ENCODE peak calls at places on chromosomes 4 and X, in eight cellular contexts. One of them, this sample, is unnamed.

GRCh38 chr4:159395693-159396092 is 292.8 kb downstream of the RAPGEF2 start:
- DNase-seq in stomach: no peak
- DNase-seq in fibroblast of lung: peak
- DNase-seq in uterus: no peak
- DNase-seq in keratinocyte: no peak
- DNase-seq in tibial artery: no peak
- DNase-seq in colonic mucosa: no peak
- DNase-seq in lower lobe of right lung: no peak
- DNase-seq in this sample: no peak

GRCh38 chr4:156705291-156705690 is 266.3 kb downstream of the PDGFC start:
- DNase-seq in tibial artery: no peak
- DNase-seq in stomach: no peak
- DNase-seq in uterus: no peak
- DNase-seq in fibroblast of lung: peak
- DNase-seq in keratinocyte: no peak
- DNase-seq in lower lobe of right lung: no peak
- DNase-seq in colonic mucosa: no peak
- DNase-seq in this sample: no peak

GRCh38 chrX:12999422-12999821 is 24.5 kb downstream of the TMSB4X start:
- DNase-seq in lower lobe of right lung: no peak
- DNase-seq in uterus: no peak
- DNase-seq in fibroblast of lung: peak
- DNase-seq in colonic mucosa: no peak
- DNase-seq in keratinocyte: no peak
- DNase-seq in tibial artery: no peak
- DNase-seq in stomach: no peak
- DNase-seq in this sample: no peak

GRCh38 chrX:16797358-16797757 is 11.1 kb downstream of the TXLNG start:
- DNase-seq in colonic mucosa: no peak
- DNase-seq in stomach: no peak
- DNase-seq in keratinocyte: no peak
- DNase-seq in tibial artery: peak
- DNase-seq in uterus: peak
- DNase-seq in fibroblast of lung: peak
- DNase-seq in lower lobe of right lung: no peak
- DNase-seq in this sample: no peak

GRCh38 chrX:39869846-39870601 is 227.7 kb downstream of the BCOR start:
- DNase-seq in lower lobe of right lung: no peak
- DNase-seq in stomach: no peak
- DNase-seq in fibroblast of lung: peak
- DNase-seq in uterus: no peak
- DNase-seq in keratinocyte: no peak
- DNase-seq in colonic mucosa: no peak
- DNase-seq in tibial artery: no peak
- DNase-seq in this sample: no peak

GRCh38 chrX:150099316-150099715 is 161.0 kb upstream of the EOLA2 start:
- DNase-seq in uterus: no peak
- DNase-seq in lower lobe of right lung: no peak
- DNase-seq in tibial artery: no peak
- DNase-seq in keratinocyte: no peak
- DNase-seq in fibroblast of lung: no peak
- DNase-seq in stomach: no peak
- DNase-seq in colonic mucosa: no peak
- DNase-seq in this sample: no peak

GRCh38 chr4:139973015-139973414 is 181.0 kb downstream of the MAML3 start:
- DNase-seq in fibroblast of lung: peak
- DNase-seq in keratinocyte: no peak
- DNase-seq in stomach: no peak
- DNase-seq in tibial artery: no peak
- DNase-seq in colonic mucosa: no peak
- DNase-seq in lower lobe of right lung: no peak
- DNase-seq in uterus: no peak
- DNase-seq in this sample: no peak

GRCh38 chr4:185836268-185837084 is 24.5 kb upstream of the SORBS2 start:
- DNase-seq in stomach: no peak
- DNase-seq in uterus: no peak
- DNase-seq in fibroblast of lung: no peak
- DNase-seq in tibial artery: no peak
- DNase-seq in keratinocyte: no peak
- DNase-seq in lower lobe of right lung: no peak
- DNase-seq in colonic mucosa: no peak
- DNase-seq in this sample: no peak

GRCh38 chr4:40183615-40184411 is 13.0 kb upstream of the RHOH start:
- DNase-seq in tibial artery: no peak
- DNase-seq in uterus: no peak
- DNase-seq in lower lobe of right lung: no peak
- DNase-seq in colonic mucosa: peak
- DNase-seq in keratinocyte: no peak
- DNase-seq in fibroblast of lung: peak
- DNase-seq in stomach: no peak
- DNase-seq in this sample: no peak

GRCh38 chr4:26256016-26256415 is 64.8 kb upstream of the RBPJ start:
- DNase-seq in fibroblast of lung: peak
- DNase-seq in lower lobe of right lung: no peak
- DNase-seq in stomach: no peak
- DNase-seq in keratinocyte: no peak
- DNase-seq in uterus: no peak
- DNase-seq in tibial artery: no peak
- DNase-seq in colonic mucosa: no peak
- DNase-seq in this sample: no peak

GRCh38 chr4:184384056-184384809 is 90.1 kb downstream of the IRF2 start:
- DNase-seq in lower lobe of right lung: no peak
- DNase-seq in colonic mucosa: peak
- DNase-seq in uterus: no peak
- DNase-seq in keratinocyte: peak
- DNase-seq in fibroblast of lung: peak
- DNase-seq in stomach: peak
- DNase-seq in tibial artery: peak
- DNase-seq in this sample: no peak

GRCh38 chr4:24979554-24979953 is 51.2 kb downstream of the LGI2 start:
- DNase-seq in lower lobe of right lung: no peak
- DNase-seq in tibial artery: peak
- DNase-seq in stomach: no peak
- DNase-seq in keratinocyte: no peak
- DNase-seq in uterus: no peak
- DNase-seq in fibroblast of lung: no peak
- DNase-seq in colonic mucosa: peak
- DNase-seq in this sample: no peak
- H3K4me3 ChIP-seq in lower lobe of right lung: peak
- H3K4me3 ChIP-seq in tibial artery: peak
- H3K4me3 ChIP-seq in stomach: peak
- H3K4me3 ChIP-seq in keratinocyte: no peak
- H3K4me3 ChIP-seq in uterus: no peak
- H3K4me3 ChIP-seq in fibroblast of lung: no peak
- H3K4me3 ChIP-seq in colonic mucosa: no peak
- H3K4me3 ChIP-seq in this sample: no peak

GRCh38 chr4:8201341-8201781 is 2.3 kb downstream of the SH3TC1 start:
- DNase-seq in tibial artery: no peak
- DNase-seq in fibroblast of lung: no peak
- DNase-seq in colonic mucosa: no peak
- DNase-seq in stomach: no peak
- DNase-seq in lower lobe of right lung: no peak
- DNase-seq in keratinocyte: no peak
- DNase-seq in uterus: no peak
- DNase-seq in this sample: no peak

GRCh38 chr4:8199594-8200301 is 658 bp downstream of the SH3TC1 start:
- DNase-seq in stomach: peak
- DNase-seq in uterus: no peak
- DNase-seq in fibroblast of lung: no peak
- DNase-seq in colonic mucosa: no peak
- DNase-seq in lower lobe of right lung: no peak
- DNase-seq in keratinocyte: no peak
- DNase-seq in tibial artery: no peak
- DNase-seq in this sample: no peak

GRCh38 chr4:8198906-8199593 is at the start of gene SH3TC1:
- DNase-seq in lower lobe of right lung: peak
- DNase-seq in keratinocyte: no peak
- DNase-seq in colonic mucosa: peak
- DNase-seq in stomach: peak
- DNase-seq in fibroblast of lung: peak
- DNase-seq in tibial artery: peak
- DNase-seq in uterus: peak
- DNase-seq in this sample: peak

GRCh38 chr4:8202108-8202507 is 3.0 kb downstream of the SH3TC1 start:
- DNase-seq in uterus: no peak
- DNase-seq in tibial artery: no peak
- DNase-seq in colonic mucosa: no peak
- DNase-seq in stomach: no peak
- DNase-seq in lower lobe of right lung: no peak
- DNase-seq in keratinocyte: no peak
- DNase-seq in fibroblast of lung: no peak
- DNase-seq in this sample: no peak

DNA sequence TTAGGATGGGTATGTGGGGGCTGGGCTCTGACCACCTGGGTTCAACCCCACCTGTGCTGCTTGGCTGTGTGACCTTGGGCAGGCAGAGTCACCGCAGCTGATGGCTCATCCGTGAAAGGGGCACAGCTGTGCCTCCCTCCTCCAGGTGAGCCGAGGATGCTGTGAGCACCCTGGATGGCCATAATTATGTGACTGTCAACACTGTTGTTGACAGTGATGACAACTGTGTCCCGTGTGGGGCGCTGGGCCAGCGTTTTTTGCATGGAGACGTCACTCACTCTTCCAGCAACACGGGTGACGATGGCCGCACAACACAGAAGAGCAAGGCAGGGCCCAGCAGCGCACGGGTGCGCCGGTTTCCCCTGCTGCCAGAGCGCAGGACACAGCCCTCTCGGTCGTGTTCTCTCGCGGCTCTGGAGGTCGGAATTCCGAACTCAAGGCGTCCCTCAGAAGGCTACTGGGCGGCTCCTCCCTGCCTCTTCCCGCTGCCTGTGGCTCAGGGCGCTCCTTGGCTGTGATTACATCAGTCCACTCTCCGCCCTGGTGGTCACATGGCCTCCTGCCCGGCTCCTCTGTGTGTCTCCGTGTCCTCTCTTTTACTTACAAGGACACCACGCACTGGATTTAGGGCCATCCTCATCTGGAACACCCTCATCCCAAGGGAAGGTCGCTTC is 1.3 kb downstream of the SH3TC1 start:
- DNase-seq in stomach: peak
- DNase-seq in keratinocyte: no peak
- DNase-seq in uterus: no peak
- DNase-seq in colonic mucosa: no peak
- DNase-seq in fibroblast of lung: no peak
- DNase-seq in lower lobe of right lung: peak
- DNase-seq in tibial artery: peak
- DNase-seq in this sample: no peak
- H3K27ac ChIP-seq in stomach: peak
- H3K27ac ChIP-seq in keratinocyte: peak
- H3K27ac ChIP-seq in uterus: peak
- H3K27ac ChIP-seq in colonic mucosa: peak
- H3K27ac ChIP-seq in fibroblast of lung: peak
- H3K27ac ChIP-seq in lower lobe of right lung: peak
- H3K27ac ChIP-seq in tibial artery: peak
- H3K27ac ChIP-seq in this sample: no peak

GRCh38 chrX:135927897-135928296 is 34.4 kb downstream of the SAGE1 start:
- DNase-seq in tibial artery: no peak
- DNase-seq in colonic mucosa: no peak
- DNase-seq in keratinocyte: no peak
- DNase-seq in lower lobe of right lung: no peak
- DNase-seq in fibroblast of lung: no peak
- DNase-seq in stomach: no peak
- DNase-seq in uterus: no peak
- DNase-seq in this sample: no peak

DNA sequence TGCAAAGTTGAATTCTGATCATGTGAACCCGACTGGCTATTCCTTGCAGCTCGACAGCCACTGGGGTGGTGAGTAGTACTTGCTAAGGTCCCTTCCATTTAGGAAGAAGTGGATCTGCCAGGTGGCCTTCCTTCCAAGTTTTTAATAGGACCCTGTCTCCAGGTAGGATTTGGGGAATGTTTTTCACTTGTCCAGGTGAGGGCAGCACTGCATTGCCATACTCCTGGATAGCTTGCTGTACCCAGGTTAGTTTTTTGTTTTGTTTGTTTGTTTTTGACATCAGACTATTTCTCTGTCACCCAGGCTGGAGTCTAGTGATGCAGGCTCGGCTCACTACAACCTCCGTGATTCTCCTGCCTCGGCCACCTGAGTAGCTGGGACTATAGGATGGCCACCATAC is 29.8 kb downstream of the SAGE1 start:
- DNase-seq in colonic mucosa: no peak
- DNase-seq in fibroblast of lung: no peak
- DNase-seq in lower lobe of right lung: no peak
- DNase-seq in keratinocyte: no peak
- DNase-seq in stomach: no peak
- DNase-seq in uterus: no peak
- DNase-seq in tibial artery: no peak
- DNase-seq in this sample: no peak
- TF ChIP-seq CTCF in colonic mucosa: no peak
- TF ChIP-seq CTCF in fibroblast of lung: no peak
- TF ChIP-seq CTCF in lower lobe of right lung: no peak
- TF ChIP-seq CTCF in keratinocyte: peak
- TF ChIP-seq CTCF in stomach: no peak
- TF ChIP-seq CTCF in uterus: no peak
- TF ChIP-seq CTCF in tibial artery: no peak
- TF ChIP-seq CTCF in this sample: peak

GRCh38 chr4:57109847-57110634 is at the start of gene IGFBP7:
- DNase-seq in uterus: peak
- DNase-seq in fibroblast of lung: peak
- DNase-seq in keratinocyte: no peak
- DNase-seq in lower lobe of right lung: peak
- DNase-seq in stomach: peak
- DNase-seq in colonic mucosa: peak
- DNase-seq in tibial artery: peak
- DNase-seq in this sample: peak

GRCh38 chr4:57104706-57105560 is 5.3 kb downstream of the IGFBP7 start:
- DNase-seq in fibroblast of lung: no peak
- DNase-seq in stomach: no peak
- DNase-seq in colonic mucosa: no peak
- DNase-seq in lower lobe of right lung: no peak
- DNase-seq in uterus: no peak
- DNase-seq in tibial artery: no peak
- DNase-seq in keratinocyte: no peak
- DNase-seq in this sample: no peak

GRCh38 chr4:57113870-57114269 is 3.7 kb upstream of the IGFBP7 start:
- DNase-seq in lower lobe of right lung: no peak
- DNase-seq in keratinocyte: no peak
- DNase-seq in stomach: no peak
- DNase-seq in tibial artery: no peak
- DNase-seq in fibroblast of lung: no peak
- DNase-seq in uterus: no peak
- DNase-seq in colonic mucosa: no peak
- DNase-seq in this sample: no peak

GRCh38 chr4:57110635-57111546 is 706 bp upstream of the IGFBP7 start:
- DNase-seq in uterus: peak
- DNase-seq in tibial artery: peak
- DNase-seq in fibroblast of lung: peak
- DNase-seq in keratinocyte: no peak
- DNase-seq in colonic mucosa: peak
- DNase-seq in stomach: peak
- DNase-seq in lower lobe of right lung: peak
- DNase-seq in this sample: peak

DNA sequence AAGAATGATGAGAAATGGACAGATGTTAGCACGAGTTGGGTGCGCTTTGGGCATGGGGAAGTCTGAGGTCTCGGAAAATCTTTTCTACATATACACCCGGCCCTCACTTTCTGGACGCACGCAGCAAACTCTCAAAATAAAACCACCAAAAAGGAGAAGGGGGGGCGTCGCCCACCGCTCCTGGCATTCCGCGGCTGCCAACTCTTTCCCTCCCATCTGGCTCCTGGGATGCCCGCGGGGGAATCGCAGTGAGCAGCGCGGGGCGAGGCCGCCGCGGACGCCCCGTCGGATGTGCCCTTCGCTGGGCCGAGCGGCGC is 697 bp downstream of the IGFBP7 start:
- DNase-seq in keratinocyte: no peak
- DNase-seq in stomach: no peak
- DNase-seq in tibial artery: no peak
- DNase-seq in uterus: peak
- DNase-seq in colonic mucosa: no peak
- DNase-seq in fibroblast of lung: no peak
- DNase-seq in lower lobe of right lung: no peak
- DNase-seq in this sample: no peak
- H3K4me3 ChIP-seq in keratinocyte: peak
- H3K4me3 ChIP-seq in stomach: peak
- H3K4me3 ChIP-seq in tibial artery: peak
- H3K4me3 ChIP-seq in uterus: peak
- H3K4me3 ChIP-seq in colonic mucosa: peak
- H3K4me3 ChIP-seq in fibroblast of lung: peak
- H3K4me3 ChIP-seq in lower lobe of right lung: peak
- H3K4me3 ChIP-seq in this sample: peak

This sample was measured in WERI-Rb-1.